ENCODE peak calls at places on chromosomes 16 and 17, in ten cellular contexts. Z is bronchial epithelial cell, I is cardiac muscle cell, N is AG09319, E is neural crest cell, F is Peyer's patch, U is right lobe of liver, O is nephron progenitor cell, L is MM.1S, X is PC-3. W is an unnamed sample.

GRCh38 chr17:79174905-79175856 is 100.6 kb downstream of the ENGASE start:
- DNase-seq in Z (peak; percentile 10), I (no peak), N (no peak), E (no peak), F (no peak), U (no peak), O (no peak), L (no peak), X (no peak), W (no peak)

GRCh38 chr17:29620271-29620670 is 2.4 kb downstream of the CORO6 start:
- DNase-seq in Z (peak; percentile 64), I (no peak), N (no peak), E (no peak), F (no peak), U (no peak), O (no peak), L (no peak), X (peak; percentile 47), W (no peak)

GRCh38 chr17:82317394-82318168 is at the start of gene CD7:
- DNase-seq in Z (no peak), I (no peak), N (no peak), E (no peak), F (no peak), U (no peak), O (no peak), L (no peak), X (no peak), W (no peak)

GRCh38 chr16:83389751-83390150 is 418.0 kb upstream of the HSBP1 start:
- DNase-seq in Z (no peak), I (no peak), N (no peak), E (no peak), F (no peak), U (no peak), O (no peak), L (no peak), X (no peak), W (no peak)

GRCh38 chr17:50676065-50676975 is 31.4 kb downstream of the ANKRD40 start:
- DNase-seq in Z (peak; percentile 48), I (no peak), N (no peak), E (no peak), F (no peak), U (no peak), O (no peak), L (no peak), X (peak; percentile 56), W (no peak)

GRCh38 chr16:67249178-67249759 is 490 bp downstream of the SLC9A5 start:
- DNase-seq in Z (no peak), I (no peak), N (no peak), E (no peak), F (peak; percentile 47), U (peak; percentile 7), O (no peak), L (no peak), X (no peak), W (no peak)

GRCh38 chr17:27582696-27583095 is 48.3 kb upstream of the LGALS9 start:
- DNase-seq in Z (no peak), I (no peak), N (no peak), E (no peak), F (no peak), U (no peak), O (no peak), L (no peak), X (no peak), W (no peak)

GRCh38 chr17:81902023-81902652 is at the start of gene NPB:
- DNase-seq in Z (no peak), I (peak; percentile 21), N (no peak), E (no peak), F (peak; percentile 68), U (peak; percentile 33), O (peak; percentile 65), L (no peak), X (no peak), W (no peak)

GRCh38 chr16:28897826-28898225 is 19.5 kb downstream of the ATP2A1 start:
- DNase-seq in Z (no peak), I (no peak), N (no peak), E (no peak), F (no peak), U (no peak), O (no peak), L (no peak), X (peak; percentile 3), W (no peak)

GRCh38 chr17:58631523-58632323 is 60.1 kb downstream of the TEX14 start:
- DNase-seq in Z (peak; percentile 97), I (peak; percentile 99), N (peak; percentile 82), E (peak; percentile 87), F (peak; percentile 92), U (peak; percentile 93), O (peak; percentile 90), L (peak; percentile 97), X (peak; percentile 100), W (peak; percentile 94)
- TF ChIP-seq CTCF in Z (peak; percentile 22), I (peak; percentile 35), N (peak; percentile 23), E (peak; percentile 53), F (peak; percentile 50), U (peak; percentile 18), O (no peak), L (peak; percentile 30), X (peak; percentile 30), W (no peak)

GRCh38 chr16:84502075-84502474 is 2.4 kb downstream of the MEAK7 start:
- DNase-seq in Z (no peak), I (no peak), N (no peak), E (no peak), F (no peak), U (no peak), O (no peak), L (no peak), X (peak; percentile 81), W (peak; percentile 15)

GRCh38 chr16:84505249-84506156 is 1.0 kb upstream of the MEAK7 start:
- DNase-seq in Z (no peak), I (no peak), N (no peak), E (no peak), F (no peak), U (peak; percentile 39), O (no peak), L (no peak), X (no peak), W (peak; percentile 43)

GRCh38 chr16:84503751-84504395 is 586 bp downstream of the MEAK7 start:
- DNase-seq in Z (peak; percentile 50), I (no peak), N (no peak), E (no peak), F (no peak), U (no peak), O (no peak), L (no peak), X (peak; percentile 22), W (peak; percentile 41)

GRCh38 chr16:84502581-84502980 is 1.9 kb downstream of the MEAK7 start:
- DNase-seq in Z (no peak), I (no peak), N (no peak), E (no peak), F (no peak), U (no peak), O (no peak), L (no peak), X (peak; percentile 72), W (peak; percentile 5)

DNA sequence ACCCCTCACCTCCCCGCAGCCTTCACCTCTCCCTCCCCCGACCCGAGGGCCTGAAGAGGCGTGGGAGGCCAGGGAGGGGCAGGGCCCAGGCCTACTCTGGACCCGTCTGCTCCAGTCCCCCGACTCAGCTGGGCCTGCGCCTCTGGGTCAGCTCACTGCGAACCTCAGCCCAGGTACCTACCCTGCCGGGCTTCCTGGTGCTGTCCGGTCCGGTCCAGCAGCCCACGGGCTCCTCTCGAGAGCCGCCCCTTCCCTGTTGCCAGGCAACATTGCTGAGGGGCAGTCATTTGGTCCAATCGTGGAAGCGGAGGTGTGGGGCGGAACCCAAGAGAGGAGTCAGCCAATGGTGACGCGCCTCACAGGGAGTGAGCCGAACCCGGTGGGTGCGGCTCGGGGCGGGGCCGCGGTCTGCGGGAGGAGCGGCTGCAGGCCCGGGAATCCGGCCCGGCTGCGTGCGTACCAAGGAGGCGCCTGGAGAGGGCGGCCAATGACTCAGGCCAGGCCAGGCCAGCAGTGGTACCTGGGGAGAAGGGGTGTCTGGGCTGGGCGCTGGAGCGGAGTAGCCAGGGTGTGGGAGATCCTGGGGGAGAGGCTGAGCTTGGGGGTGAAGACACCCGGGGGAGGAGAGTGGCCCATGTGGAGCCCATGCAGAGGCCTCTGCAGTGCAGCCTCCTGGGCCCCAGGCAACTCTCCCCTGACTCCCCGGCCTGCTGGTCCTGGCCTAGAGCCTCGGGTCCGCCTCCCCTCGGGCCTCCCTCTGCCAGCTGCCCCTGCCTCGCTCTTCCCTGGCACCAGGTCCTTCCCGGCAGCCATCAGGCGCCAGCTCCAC is at the start of gene MEAK7:
- DNase-seq in Z (peak; percentile 90), I (peak; percentile 99), N (peak; percentile 97), E (peak; percentile 98), F (peak; percentile 100), U (peak; percentile 99), O (peak; percentile 99), L (peak; percentile 92), X (peak; percentile 98), W (peak; percentile 99)
- TF ChIP-seq CTCF in Z (no peak), I (peak; percentile 13), N (no peak), E (no peak), F (peak; percentile 9), U (no peak), O (no peak), L (no peak), X (no peak), W (no peak)

DNA sequence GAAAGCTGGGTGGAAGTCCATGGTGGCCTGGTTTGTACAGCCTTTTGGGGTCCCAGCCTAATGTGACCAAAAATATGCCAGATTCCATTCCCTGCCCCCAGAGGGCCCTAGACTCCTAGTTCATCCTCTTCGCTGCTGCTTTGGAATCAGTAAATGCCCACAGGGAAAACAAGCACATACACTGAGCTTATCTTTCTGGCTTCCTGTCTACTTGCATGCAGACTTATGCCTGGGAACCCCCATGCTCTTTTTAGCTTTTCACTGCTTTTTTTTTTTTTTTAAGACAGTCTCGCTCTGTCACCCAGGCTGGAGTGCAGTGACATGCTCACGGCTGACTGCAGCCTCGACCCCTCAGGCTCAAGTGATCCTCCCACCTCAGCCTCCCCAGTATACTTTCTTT is 6.2 kb upstream of the CD300LG start:
- DNase-seq in Z (no peak), I (peak; percentile 73), N (no peak), E (no peak), F (no peak), U (no peak), O (no peak), L (no peak), X (peak; percentile 26), W (no peak)
- TF ChIP-seq CTCF in Z (peak; percentile 19), I (peak; percentile 53), N (peak; percentile 5), E (peak; percentile 43), F (no peak), U (peak; percentile 6), O (peak; percentile 21), L (no peak), X (peak; percentile 56), W (peak; percentile 26)

DNA sequence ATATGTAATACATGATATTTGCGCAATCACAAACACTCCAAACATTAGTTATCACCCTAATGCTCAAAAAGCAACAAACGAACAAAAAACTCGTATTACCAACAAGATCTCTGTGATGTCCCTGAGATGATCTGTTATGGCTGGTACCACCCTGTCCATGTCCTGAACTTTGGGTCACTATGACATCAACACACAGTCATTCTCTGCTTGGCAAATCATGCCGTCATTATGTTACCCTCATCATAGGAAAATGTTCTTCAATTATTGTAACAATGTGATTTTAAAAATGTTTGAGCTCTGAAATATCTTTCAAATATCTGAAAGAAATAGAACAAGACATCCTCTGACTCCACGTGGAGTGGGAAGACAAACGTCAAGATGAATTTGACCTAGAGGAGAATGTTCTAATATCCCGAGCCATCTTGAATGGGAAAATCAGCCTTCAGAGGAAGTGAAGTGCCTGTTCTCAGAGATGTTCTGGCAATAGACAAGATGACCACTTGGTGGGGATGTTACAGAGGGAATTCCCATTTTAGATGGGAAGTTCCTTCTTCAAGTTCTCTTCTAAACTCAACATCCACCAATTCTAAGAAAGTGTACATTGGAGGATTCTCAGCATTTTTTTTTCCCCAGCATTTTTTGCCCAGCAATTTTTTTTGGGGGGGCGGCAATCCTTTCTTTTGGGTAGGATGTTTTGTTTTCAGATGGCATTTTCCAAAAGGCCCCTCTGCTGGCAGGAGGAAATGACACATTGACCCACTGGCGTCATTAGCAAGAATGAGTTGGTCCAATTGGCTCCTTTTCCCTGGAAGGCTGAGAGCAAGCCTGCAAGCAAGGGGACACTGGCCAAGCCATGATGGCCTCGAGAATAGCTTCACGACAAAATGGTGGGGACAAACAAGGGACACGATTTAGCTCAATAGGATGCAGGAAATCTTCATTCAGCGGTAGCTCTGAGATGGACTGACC is 3.7 kb upstream of the HSD17B2 start:
- DNase-seq in Z (peak; percentile 80), I (peak; percentile 79), N (peak; percentile 62), E (no peak), F (no peak), U (no peak), O (no peak), L (no peak), X (peak; percentile 71), W (no peak)
- TF ChIP-seq CTCF in Z (peak; percentile 62), I (peak; percentile 65), N (peak; percentile 73), E (peak; percentile 64), F (peak; percentile 78), U (peak; percentile 76), O (peak; percentile 53), L (peak; percentile 33), X (peak; percentile 74), W (peak; percentile 55)